ENCODE peak calls at places on chromosomes 16 and 17, in seven cellular contexts. C, X, I, U, E, O and A are unnamed samples.
A peak's percentile ranks its signal among the peaks of the same experiment; 100 is the strongest.

GRCh38 chr16:12896562-12896961 is 4.8 kb upstream of the SHISA9 start:
- DNase-seq in C (no peak), X (no peak), I (peak; percentile 8), U (no peak), E (peak; percentile 67), O (no peak), A (peak; percentile 23)

GRCh38 chr16:49183911-49184310 is 97.7 kb downstream of the CBLN1 start:
- DNase-seq in C (peak; percentile 84), X (no peak), I (no peak), U (no peak), E (peak; percentile 62), O (no peak), A (no peak)

GRCh38 chr17:63675231-63675606 is 24.7 kb downstream of the LIMD2 start:
- DNase-seq in C (peak; percentile 32), X (no peak), I (peak; percentile 30), U (no peak), E (no peak), O (peak; percentile 29), A (no peak)

GRCh38 chr17:66858182-66859083 is 23.5 kb downstream of the CACNG5 start:
- DNase-seq in C (no peak), X (no peak), I (no peak), U (no peak), E (peak; percentile 19), O (no peak), A (no peak)

GRCh38 chr16:67162439-67163163 is 1.9 kb upstream of the HSF4 start:
- DNase-seq in C (peak; percentile 14), X (no peak), I (no peak), U (no peak), E (no peak), O (no peak), A (no peak)

GRCh38 chr16:70522216-70523000 is 946 bp downstream of the COG4 start:
- DNase-seq in C (no peak), X (no peak), I (no peak), U (no peak), E (no peak), O (no peak), A (no peak)

GRCh38 chr16:72085002-72085401 is 8.4 kb downstream of the TXNL4B start:
- DNase-seq in C (no peak), X (no peak), I (no peak), U (no peak), E (no peak), O (no peak), A (no peak)

GRCh38 chr17:42389135-42389417 is 834 bp upstream of the STAT3 start:
- DNase-seq in C (no peak), X (no peak), I (no peak), U (no peak), E (no peak), O (no peak), A (no peak)

GRCh38 chr16:61549332-61549731 is 486.9 kb downstream of the CDH8 start:
- DNase-seq in C (no peak), X (no peak), I (no peak), U (no peak), E (no peak), O (no peak), A (no peak)
- H3K4me3 ChIP-seq in C (no peak overlapping the region), X (no peak overlapping the region), I (no peak overlapping the region), U (no peak overlapping the region), E (no peak overlapping the region), O (no peak overlapping the region), A (no peak overlapping the region)

DNA sequence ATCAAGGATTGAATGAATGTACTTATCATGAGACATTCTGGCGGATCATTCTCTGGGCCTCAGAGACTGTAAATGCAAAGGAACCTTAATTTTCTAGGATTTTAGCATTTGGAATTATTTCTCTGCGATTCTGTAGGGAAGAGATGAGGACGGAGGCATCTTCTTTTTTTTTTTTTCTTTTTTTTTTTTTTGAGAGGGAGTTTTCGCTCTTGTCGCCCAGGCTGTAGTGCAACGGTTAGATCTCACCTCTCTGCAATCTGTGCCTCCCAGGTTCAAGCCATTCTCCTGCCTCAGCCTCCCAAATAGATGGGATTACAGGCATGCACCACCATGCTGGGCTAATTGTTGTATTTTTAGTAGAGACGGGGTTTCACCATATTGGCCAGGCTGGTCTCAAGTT is 2.1 kb downstream of the ITGAL start:
- DNase-seq in C (no peak), X (no peak), I (no peak), U (no peak), E (no peak), O (no peak), A (no peak)
- H3K4me3 ChIP-seq in C (no peak overlapping the region), X (no peak overlapping the region), I (no peak overlapping the region), U (peak overlapping the region; percentile 96), E (no peak overlapping the region), O (no peak overlapping the region), A (no peak overlapping the region)

GRCh38 chr16:29714396-29714795 is 31.4 kb downstream of the C16orf54 start:
- DNase-seq in C (no peak), X (no peak), I (no peak), U (no peak), E (no peak), O (no peak), A (no peak)

GRCh38 chr16:29705030-29705429 is 26.1 kb downstream of the QPRT start:
- DNase-seq in C (no peak), X (no peak), I (no peak), U (no peak), E (no peak), O (no peak), A (peak; percentile 36)

GRCh38 chr16:29710227-29711219 is 31.5 kb downstream of the QPRT start:
- DNase-seq in C (peak; percentile 65), X (no peak), I (peak; percentile 79), U (no peak), E (peak; percentile 48), O (peak; percentile 76), A (peak; percentile 35)

GRCh38 chr16:29712770-29713169 is 33.0 kb downstream of the C16orf54 start:
- DNase-seq in C (no peak), X (no peak), I (no peak), U (no peak), E (no peak), O (no peak), A (no peak)

GRCh38 chr16:29708917-29709600 is 30.1 kb downstream of the QPRT start:
- DNase-seq in C (no peak), X (no peak), I (no peak), U (no peak), E (no peak), O (no peak), A (no peak)
- H3K4me3 ChIP-seq in C (no peak overlapping the region), X (no peak overlapping the region), I (no peak overlapping the region), U (no peak overlapping the region), E (no peak overlapping the region), O (no peak overlapping the region), A (no peak overlapping the region)

GRCh38 chr16:1945559-1946391 is 2.8 kb upstream of the MSRB1 start:
- DNase-seq in C (no peak), X (no peak), I (no peak), U (no peak), E (no peak), O (no peak), A (no peak)
- H3K4me3 ChIP-seq in C (no peak overlapping the region), X (no peak overlapping the region), I (no peak overlapping the region), U (no peak overlapping the region), E (no peak overlapping the region), O (no peak overlapping the region), A (no peak overlapping the region)

GRCh38 chr17:32289454-32289853 is 23.8 kb downstream of the RHBDL3 start:
- DNase-seq in C (no peak), X (no peak), I (no peak), U (no peak), E (no peak), O (no peak), A (no peak)
- H3K4me3 ChIP-seq in C (no peak overlapping the region), X (no peak overlapping the region), I (no peak overlapping the region), U (no peak overlapping the region), E (no peak overlapping the region), O (no peak overlapping the region), A (no peak overlapping the region)

GRCh38 chr17:48577946-48578615 is at the start of gene HOXB4:
- DNase-seq in C (peak; percentile 85), X (peak; percentile 95), I (peak; percentile 64), U (peak; percentile 43), E (peak; percentile 86), O (no peak), A (peak; percentile 65)
- H3K4me3 ChIP-seq in C (peak within 1 kb of the TSS; percentile 2), X (peak within 1 kb of the TSS; percentile 72), I (peak within 1 kb of the TSS; percentile 51), U (peak within 1 kb of the TSS; percentile 93), E (peak within 1 kb of the TSS; percentile 44), O (peak within 1 kb of the TSS; percentile 54), A (peak within 1 kb of the TSS; percentile 82)

DNA sequence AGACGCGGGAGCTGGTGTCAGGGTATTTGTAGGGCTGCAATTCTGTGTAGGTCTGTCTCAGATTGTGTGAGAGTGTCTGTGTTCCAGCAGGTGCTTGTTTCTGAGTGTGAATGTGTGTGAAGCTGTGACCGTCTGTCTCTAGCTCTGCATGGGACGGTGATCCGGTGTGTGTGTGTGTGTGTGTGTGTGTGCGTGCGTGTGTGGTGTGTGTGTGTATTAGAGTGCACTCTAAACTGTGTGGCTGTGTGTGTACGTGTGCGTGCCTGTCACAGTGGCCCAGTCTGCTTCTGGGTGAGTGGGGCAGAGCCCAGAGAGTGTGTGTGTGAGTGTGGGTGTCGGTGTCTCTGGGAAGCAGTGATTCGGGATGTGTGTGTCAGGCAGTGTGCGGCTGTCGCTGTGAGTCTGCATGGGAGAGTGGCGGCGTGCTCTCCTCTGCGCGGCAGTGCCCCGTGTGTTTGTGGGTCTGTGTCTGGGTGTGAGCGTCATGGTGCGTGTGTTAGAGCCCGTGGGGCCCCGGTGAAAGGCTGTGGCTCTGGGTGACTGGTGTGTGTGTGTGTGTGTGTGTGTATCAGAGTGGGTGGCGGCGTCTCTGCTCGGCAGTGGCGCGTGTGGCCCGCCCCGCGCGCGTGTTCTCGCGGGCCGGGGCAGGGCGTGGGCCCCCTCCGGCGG is 434 bp upstream of the WSCD1 start:
- DNase-seq in C (no peak), X (no peak), I (no peak), U (no peak), E (peak; percentile 12), O (no peak), A (no peak)
- H3K4me3 ChIP-seq in C (no peak overlapping the region), X (no peak overlapping the region), I (no peak overlapping the region), U (no peak overlapping the region), E (peak overlapping the region; percentile 30), O (no peak overlapping the region), A (peak overlapping the region; percentile 16)

DNA sequence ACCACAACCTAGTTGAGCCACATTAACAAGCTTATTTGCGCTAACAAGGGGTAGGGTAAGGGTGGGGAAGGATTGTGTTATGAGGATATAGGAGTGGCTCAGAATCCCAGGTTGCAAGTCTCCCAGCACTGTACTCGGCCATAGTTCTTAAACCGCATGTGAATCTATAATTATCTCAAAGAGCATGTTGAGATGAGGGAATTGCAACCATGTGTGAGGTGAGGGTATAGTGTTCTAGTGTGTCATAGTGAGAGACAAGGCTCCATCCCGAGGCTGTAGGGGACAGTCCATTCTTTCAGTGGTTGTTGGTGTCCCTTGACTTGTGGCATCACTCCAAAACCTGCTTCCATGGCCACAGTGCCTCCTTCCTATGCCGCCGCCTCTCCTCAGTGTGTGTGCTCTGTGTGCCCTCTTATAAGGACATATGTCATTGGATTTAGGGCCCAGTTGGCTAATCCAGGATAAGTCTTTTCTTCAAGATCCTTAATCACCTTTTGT is 22.7 kb upstream of the ATP5MC1 start:
- DNase-seq in C (peak; percentile 52), X (no peak), I (no peak), U (no peak), E (no peak), O (no peak), A (no peak)
- H3K4me3 ChIP-seq in C (no peak overlapping the region), X (no peak overlapping the region), I (no peak overlapping the region), U (no peak overlapping the region), E (no peak overlapping the region), O (no peak overlapping the region), A (no peak overlapping the region)